ENCODE peak calls at places on chromosomes 1 and 21, in six cellular contexts. F is cardiac muscle cell, D is IMR-90, S is heart left ventricle, T is psoas muscle, C is MM.1S. A is an unnamed sample.

GRCh38 chr21:43271452-43272020 is 102.7 kb downstream of the CRYAA start:
- DNase-seq in F (no peak), D (no peak), S (no peak), T (peak; percentile 41), C (no peak), A (no peak)

GRCh38 chr1:21804536-21804935 is 7.5 kb upstream of the LDLRAD2 start:
- DNase-seq in F (no peak), D (no peak), S (no peak), T (no peak), C (no peak), A (no peak)

GRCh38 chr1:10519016-10519417 is 44.3 kb downstream of the PEX14 start:
- DNase-seq in F (peak; percentile 75), D (no peak), S (no peak), T (no peak), C (no peak), A (no peak)

GRCh38 chr1:204461331-204462228 is 33.0 kb downstream of the PIK3C2B start:
- DNase-seq in F (no peak), D (no peak), S (peak; percentile 77), T (no peak), C (no peak), A (no peak)

GRCh38 chr1:115505157-115505571 is 136.6 kb upstream of the VANGL1 start:
- DNase-seq in F (no peak), D (peak; percentile 21), S (no peak), T (no peak), C (no peak), A (no peak)

GRCh38 chr21:43942621-43943020 is 69.5 kb upstream of the TRAPPC10 start:
- DNase-seq in F (no peak), D (no peak), S (no peak), T (no peak), C (no peak), A (no peak)

GRCh38 chr1:205668951-205669340 is 11.4 kb downstream of the SLC45A3 start:
- DNase-seq in F (no peak), D (no peak), S (no peak), T (no peak), C (peak; percentile 32), A (no peak)

GRCh38 chr1:228009828-228010775 is 3.3 kb downstream of the WNT3A start:
- DNase-seq in F (no peak), D (no peak), S (no peak), T (peak; percentile 39), C (no peak), A (no peak)

GRCh38 chr1:39129514-39129913 is 75.0 kb upstream of the MACF1 start:
- DNase-seq in F (no peak), D (peak; percentile 58), S (no peak), T (no peak), C (peak; percentile 29), A (no peak)

GRCh38 chr1:179955318-179955638 is 668 bp downstream of the CEP350 start:
- DNase-seq in F (no peak), D (peak; percentile 5), S (no peak), T (no peak), C (no peak), A (peak; percentile 32)

GRCh38 chr1:12617511-12617900 is 504 bp downstream of the DHRS3 start:
- DNase-seq in F (no peak), D (no peak), S (no peak), T (peak; percentile 55), C (peak; percentile 26), A (peak; percentile 54)

GRCh38 chr21:38311765-38312164 is 55.0 kb downstream of the KCNJ15 start:
- DNase-seq in F (no peak), D (no peak), S (no peak), T (no peak), C (no peak), A (no peak)

GRCh38 chr21:37874481-37874880 is 41.8 kb downstream of the KCNJ6 start:
- DNase-seq in F (no peak), D (no peak), S (no peak), T (no peak), C (no peak), A (no peak)

GRCh38 chr1:44511769-44512168 is 106.7 kb downstream of the RNF220 start:
- DNase-seq in F (no peak), D (no peak), S (no peak), T (no peak), C (no peak), A (no peak)

GRCh38 chr1:10980841-10981727 is 31.4 kb upstream of the TARDBP start:
- DNase-seq in F (no peak), D (no peak), S (no peak), T (peak; percentile 73), C (no peak), A (no peak)

GRCh38 chr1:153342178-153342577 is 6.5 kb downstream of the PGLYRP4 start:
- DNase-seq in F (no peak), D (no peak), S (no peak), T (no peak), C (no peak), A (no peak)

GRCh38 chr1:30033276-30034104 is 689.9 kb downstream of the MATN1 start:
- DNase-seq in F (no peak), D (no peak), S (no peak), T (no peak), C (no peak), A (no peak)

DNA sequence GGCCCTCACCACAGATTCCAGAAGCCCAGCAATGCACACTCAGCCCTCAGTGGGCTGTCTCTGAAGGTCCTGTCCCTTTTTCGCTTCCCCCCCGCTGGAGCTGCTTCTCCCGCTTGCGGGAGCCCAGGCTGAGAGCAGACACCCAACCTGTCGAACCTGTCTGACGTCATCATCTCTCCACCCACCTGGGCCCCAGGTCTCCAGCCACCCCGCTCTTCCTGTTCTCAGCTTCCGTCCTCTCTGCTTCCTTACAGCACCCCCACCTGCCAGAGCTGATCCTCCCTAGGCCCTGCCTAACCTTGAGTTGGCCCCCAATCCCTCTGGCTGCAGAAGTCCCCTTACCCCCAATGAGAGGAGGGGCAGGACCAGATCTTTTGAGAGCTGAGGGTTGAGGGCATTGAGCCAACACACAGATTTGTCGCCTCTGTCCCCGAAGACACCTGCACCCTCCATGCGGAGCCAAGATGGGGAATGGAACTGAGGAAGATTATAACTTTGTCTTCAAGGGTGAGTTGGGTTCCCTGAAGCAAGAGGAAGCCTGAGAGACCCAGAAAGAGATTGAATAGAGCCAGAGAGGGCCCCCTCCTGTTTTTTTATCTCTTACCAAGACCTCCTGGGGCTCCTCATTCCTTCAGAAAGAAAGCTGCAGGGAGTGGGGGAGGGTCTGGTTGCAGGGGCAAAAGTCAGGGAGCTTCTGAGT is at the start of gene RAB25:
- DNase-seq in F (no peak), D (no peak), S (no peak), T (no peak), C (no peak), A (peak; percentile 96)
- H3K27ac ChIP-seq in F (no peak within 1 kb of the TSS), D (no peak within 1 kb of the TSS), S (no peak within 1 kb of the TSS), T (no peak within 1 kb of the TSS), C (no peak within 1 kb of the TSS), A (no peak within 1 kb of the TSS)

GRCh38 chr1:83819436-83819835 is 179.5 kb downstream of the TTLL7 start:
- DNase-seq in F (no peak), D (no peak), S (no peak), T (no peak), C (no peak), A (no peak)
- TF ChIP-seq CTCF in F (no peak), D (no peak), S (no peak), T (no peak), C (no peak), A (no peak)

GRCh38 chr1:170134606-170135005 is 11.2 kb upstream of the NTMT2 start:
- DNase-seq in F (no peak), D (no peak), S (no peak), T (no peak), C (no peak), A (no peak)

GRCh38 chr1:170131450-170131849 is 14.3 kb upstream of the NTMT2 start:
- DNase-seq in F (no peak), D (no peak), S (no peak), T (no peak), C (no peak), A (no peak)

GRCh38 chr1:170133663-170134062 is 12.1 kb upstream of the NTMT2 start:
- DNase-seq in F (no peak), D (no peak), S (no peak), T (no peak), C (no peak), A (no peak)

GRCh38 chr1:170134126-170134525 is 11.6 kb upstream of the NTMT2 start:
- DNase-seq in F (no peak), D (no peak), S (no peak), T (no peak), C (no peak), A (no peak)

GRCh38 chr1:170131984-170132383 is 13.8 kb upstream of the NTMT2 start:
- DNase-seq in F (no peak), D (no peak), S (no peak), T (no peak), C (no peak), A (no peak)
- H3K27ac ChIP-seq in F (no peak overlapping the region), D (no peak overlapping the region), S (no peak overlapping the region), T (no peak overlapping the region), C (no peak overlapping the region), A (no peak overlapping the region)

GRCh38 chr21:34020005-34020847 is 53.2 kb upstream of the MRPS6 start:
- DNase-seq in F (no peak), D (no peak), S (no peak), T (no peak), C (peak; percentile 61), A (no peak)
- TF ChIP-seq CTCF in F (no peak), D (no peak), S (no peak), T (no peak), C (peak; percentile 43), A (no peak)

A was measured in RWPE1.